ENCODE peak calls at places on chromosomes 3 and 15, in six cellular contexts. K is uterus, B is tibial artery, H is GM23338, X is Panc1, I is GM06990. D is an unnamed sample.
A peak's percentile ranks its signal among the peaks of the same experiment; 100 is the strongest.

GRCh38 chr15:39592500-39592899 is 11.6 kb downstream of the THBS1 start:
- DNase-seq in K (no peak), B (no peak), H (no peak), X (no peak), I (no peak), D (peak; percentile 37)

GRCh38 chr3:172461530-172462138 is 13.4 kb upstream of the GHSR start:
- DNase-seq in K (no peak), B (no peak), H (peak; percentile 71), X (peak; percentile 48), I (no peak), D (peak; percentile 35)

GRCh38 chr3:132210476-132211346 is 106.5 kb upstream of the ACP3 start:
- DNase-seq in K (no peak), B (no peak), H (peak; percentile 86), X (peak; percentile 18), I (no peak), D (no peak)

GRCh38 chr15:57747206-57747605 is 40.7 kb downstream of the POLR2M start:
- DNase-seq in K (peak; percentile 66), B (peak; percentile 49), H (peak; percentile 22), X (no peak), I (no peak), D (peak; percentile 49)

GRCh38 chr3:94225176-94225742 is 162.4 kb downstream of the NSUN3 start:
- DNase-seq in K (no peak), B (no peak), H (no peak), X (no peak), I (no peak), D (peak; percentile 14)

GRCh38 chr15:49154799-49155109 is 645 bp downstream of the COPS2 start:
- DNase-seq in K (no peak), B (no peak), H (no peak), X (no peak), I (no peak), D (no peak)

GRCh38 chr3:113249111-113249510 is 37.8 kb downstream of the BOC start:
- DNase-seq in K (peak; percentile 51), B (no peak), H (no peak), X (no peak), I (no peak), D (peak; percentile 59)

GRCh38 chr3:77420316-77420715 is 380.4 kb downstream of the ROBO2 start:
- DNase-seq in K (no peak), B (no peak), H (no peak), X (no peak), I (no peak), D (no peak)

GRCh38 chr3:33513262-33513863 is 73.2 kb upstream of the UBP1 start:
- DNase-seq in K (no peak), B (no peak), H (no peak), X (no peak), I (no peak), D (no peak)

GRCh38 chr3:13879946-13880810 is at the start of gene WNT7A:
- DNase-seq in K (no peak), B (peak; percentile 16), H (peak; percentile 69), X (no peak), I (peak; percentile 37), D (no peak)

GRCh38 chr3:127747751-127748521 is 74.4 kb downstream of the MGLL start:
- DNase-seq in K (peak; percentile 65), B (peak; percentile 95), H (no peak), X (no peak), I (no peak), D (peak; percentile 87)

GRCh38 chr3:7504886-7505775 is 644.2 kb downstream of the GRM7 start:
- DNase-seq in K (no peak), B (no peak), H (peak; percentile 14), X (peak; percentile 13), I (no peak), D (peak; percentile 78)

GRCh38 chr15:61084944-61085367 is 144.1 kb downstream of the RORA start:
- DNase-seq in K (peak; percentile 44), B (no peak), H (peak; percentile 70), X (no peak), I (peak; percentile 12), D (no peak)

GRCh38 chr15:33581032-33581431 is 270.3 kb downstream of the RYR3 start:
- DNase-seq in K (no peak), B (no peak), H (no peak), X (no peak), I (no peak), D (peak; percentile 30)

GRCh38 chr3:125374501-125374995 is 577 bp downstream of the ZNF148 start:
- DNase-seq in K (peak; percentile 22), B (peak; percentile 23), H (peak; percentile 83), X (no peak), I (no peak), D (peak; percentile 58)

GRCh38 chr3:151479452-151479851 is 18.6 kb upstream of the IGSF10 start:
- DNase-seq in K (no peak), B (no peak), H (no peak), X (no peak), I (no peak), D (peak; percentile 50)

GRCh38 chr15:95690631-95691340 is 639.7 kb upstream of the NR2F2 start:
- DNase-seq in K (no peak), B (no peak), H (peak; percentile 18), X (no peak), I (peak; percentile 24), D (no peak)

GRCh38 chr3:172622916-172623700 is 87.8 kb downstream of the NCEH1 start:
- DNase-seq in K (peak; percentile 35), B (no peak), H (peak; percentile 83), X (no peak), I (no peak), D (peak; percentile 56)

DNA sequence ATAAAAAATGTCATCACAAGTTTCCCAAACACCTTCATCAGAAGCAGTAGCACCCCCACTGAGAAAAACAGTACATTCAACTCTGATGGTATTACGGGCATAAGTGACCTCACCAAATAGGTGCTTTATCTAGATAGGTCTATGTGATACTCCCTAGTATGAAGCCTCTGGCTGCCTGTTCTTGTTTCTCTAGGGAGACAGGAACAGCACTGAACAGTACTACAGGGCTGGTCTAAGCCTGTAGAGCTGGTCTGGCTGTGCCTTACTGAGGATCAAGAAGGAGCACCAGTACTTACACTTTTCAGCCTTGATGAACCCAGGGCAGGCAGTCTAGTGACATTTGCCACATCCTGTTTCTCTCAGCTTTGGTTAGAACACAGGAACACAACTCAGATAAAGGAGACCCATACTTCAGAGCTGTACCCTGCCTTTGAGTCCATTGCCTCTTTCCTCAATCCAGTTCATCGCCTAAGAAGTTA is 35.9 kb downstream of the OXNAD1 start:
- DNase-seq in K (no peak), B (no peak), H (no peak), X (no peak), I (peak; percentile 22), D (no peak)
- H3K4me3 ChIP-seq in K (no peak overlapping the region), B (no peak overlapping the region), H (peak overlapping the region; percentile 9), X (no peak overlapping the region), I (no peak overlapping the region), D (no peak overlapping the region)

GRCh38 chr15:52111517-52112202 is 915 bp downstream of the BCL2L10 start:
- DNase-seq in K (no peak), B (no peak), H (no peak), X (no peak), I (no peak), D (no peak)

GRCh38 chr15:52113708-52114107 is 1.1 kb upstream of the BCL2L10 start:
- DNase-seq in K (no peak), B (no peak), H (no peak), X (no peak), I (no peak), D (no peak)

GRCh38 chr15:52114256-52114655 is 1.7 kb upstream of the BCL2L10 start:
- DNase-seq in K (no peak), B (no peak), H (no peak), X (no peak), I (no peak), D (no peak)

GRCh38 chr15:52113246-52113645 is 671 bp upstream of the BCL2L10 start:
- DNase-seq in K (no peak), B (no peak), H (no peak), X (no peak), I (no peak), D (no peak)

DNA sequence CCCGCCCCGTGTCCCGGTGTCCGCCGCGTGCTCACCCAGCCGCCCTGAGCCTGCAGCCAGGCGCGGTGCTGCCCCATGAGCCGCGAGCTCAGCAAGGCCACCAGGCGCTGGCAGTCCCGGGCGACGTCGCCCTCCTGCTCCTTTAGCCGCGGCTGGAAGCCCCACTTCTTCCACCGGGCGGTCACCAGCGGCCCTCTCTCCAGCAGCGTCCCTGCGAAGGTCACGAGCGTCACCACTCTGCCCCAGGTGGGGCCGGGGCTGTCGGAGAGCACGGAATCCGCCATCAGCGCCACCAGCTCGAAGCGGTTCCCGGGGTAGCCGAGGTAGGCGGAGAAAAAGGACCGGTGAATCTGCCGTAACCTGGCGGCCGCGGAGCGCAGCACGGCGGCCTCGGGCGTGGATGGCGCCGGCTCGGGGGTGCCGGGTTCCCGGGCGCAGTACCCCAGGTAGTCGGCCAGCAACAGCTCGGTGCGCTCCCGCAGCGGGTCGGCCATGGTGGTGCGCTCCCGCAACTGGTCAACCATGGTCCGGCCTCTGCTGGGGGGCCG is 298 bp downstream of the BCL2L10 start:
- DNase-seq in K (no peak), B (no peak), H (peak; percentile 72), X (no peak), I (peak; percentile 67), D (no peak)
- H3K4me3 ChIP-seq in K (peak overlapping the region; percentile 27), B (peak overlapping the region; percentile 52), H (peak overlapping the region; percentile 60), X (peak overlapping the region; percentile 4), I (peak overlapping the region; percentile 54), D (peak overlapping the region; percentile 48)

GRCh38 chr3:48441940-48442339 is 1.9 kb downstream of the TMA7 start:
- DNase-seq in K (no peak), B (no peak), H (no peak), X (no peak), I (no peak), D (no peak)
- H3K4me3 ChIP-seq in K (no peak overlapping the region), B (peak overlapping the region; percentile 96), H (peak overlapping the region; percentile 85), X (peak overlapping the region; percentile 91), I (peak overlapping the region; percentile 99), D (peak overlapping the region; percentile 85)

GRCh38 chr15:72184165-72184811 is 13.3 kb downstream of the GRAMD2A start:
- DNase-seq in K (no peak), B (no peak), H (peak; percentile 86), X (no peak), I (no peak), D (peak; percentile 13)
- H3K4me3 ChIP-seq in K (no peak overlapping the region), B (peak overlapping the region; percentile 39), H (peak overlapping the region; percentile 65), X (peak overlapping the region; percentile 42), I (no peak overlapping the region), D (peak overlapping the region; percentile 14)

GRCh38 chr3:58340594-58341244 is 8.0 kb downstream of the PXK start:
- DNase-seq in K (no peak), B (no peak), H (no peak), X (no peak), I (no peak), D (no peak)
- H3K4me3 ChIP-seq in K (no peak overlapping the region), B (no peak overlapping the region), H (no peak overlapping the region), X (no peak overlapping the region), I (no peak overlapping the region), D (no peak overlapping the region)

DNA sequence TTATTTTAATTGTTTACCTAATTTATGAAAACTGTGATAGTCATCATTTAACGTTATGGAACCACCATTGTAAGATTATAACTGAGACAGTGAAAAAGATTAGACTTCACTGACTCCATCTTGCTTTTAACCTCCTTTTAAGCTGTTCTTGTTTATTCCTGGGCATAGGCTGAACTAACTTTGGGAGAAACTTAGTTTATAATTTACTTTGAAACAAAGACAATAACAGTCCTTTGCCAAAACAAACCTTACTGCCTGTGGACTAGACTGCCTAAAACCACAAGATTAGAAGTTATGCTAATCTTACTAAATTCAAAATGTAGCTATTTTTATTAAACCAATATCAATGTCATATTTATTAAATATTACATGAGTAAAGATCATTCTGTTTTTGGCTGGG is 44.3 kb upstream of the TMEM45A start:
- DNase-seq in K (no peak), B (no peak), H (no peak), X (no peak), I (no peak), D (no peak)
- H3K4me3 ChIP-seq in K (no peak overlapping the region), B (no peak overlapping the region), H (no peak overlapping the region), X (no peak overlapping the region), I (no peak overlapping the region), D (no peak overlapping the region)

GRCh38 chr3:193572426-193572908 is 17.8 kb upstream of the ATP13A4 start:
- DNase-seq in K (peak; percentile 32), B (no peak), H (peak; percentile 84), X (peak; percentile 56), I (peak; percentile 16), D (peak; percentile 66)
- H3K4me3 ChIP-seq in K (no peak overlapping the region), B (no peak overlapping the region), H (no peak overlapping the region), X (no peak overlapping the region), I (no peak overlapping the region), D (no peak overlapping the region)

D was measured in fibroblast of villous mesenchyme.